ENCODE peak calls at places on chromosomes 13 and 19, in four cellular contexts. M, E, Z and A are unnamed samples.

GRCh38 chr19:35491838-35492360 is 1.6 kb upstream of the KRTDAP start:
- DNase-seq in M (no peak), E (no peak), Z (no peak), A (no peak)

GRCh38 chr13:29434217-29434940 is 161.1 kb downstream of the SLC7A1 start:
- DNase-seq in M (no peak), E (no peak), Z (no peak), A (no peak)

GRCh38 chr19:57903298-57904174 is 12.9 kb downstream of the ZNF417 start:
- DNase-seq in M (peak), E (peak), Z (no peak), A (peak)

GRCh38 chr13:106103779-106104178 is 431.7 kb downstream of the EFNB2 start:
- DNase-seq in M (no peak), E (no peak), Z (no peak), A (peak)

GRCh38 chr19:46974181-46974580 is 45.5 kb upstream of the NPAS1 start:
- DNase-seq in M (no peak), E (no peak), Z (no peak), A (no peak)

GRCh38 chr13:51584731-51585191 is 499 bp downstream of the WDFY2 start:
- DNase-seq in M (peak), E (no peak), Z (peak), A (peak)

GRCh38 chr13:96821381-96821780 is 172.9 kb downstream of the OXGR1 start:
- DNase-seq in M (no peak), E (no peak), Z (no peak), A (no peak)

GRCh38 chr13:77846173-77846572 is 72.5 kb downstream of the EDNRB start:
- DNase-seq in M (peak), E (no peak), Z (no peak), A (no peak)

GRCh38 chr13:79749985-79750551 is 269.1 kb downstream of the NDFIP2 start:
- DNase-seq in M (no peak), E (no peak), Z (no peak), A (peak)

GRCh38 chr13:94329277-94329676 is 150.2 kb downstream of the DCT start:
- DNase-seq in M (no peak), E (no peak), Z (no peak), A (peak)

GRCh38 chr19:1862424-1863307 is 713 bp downstream of the KLF16 start:
- DNase-seq in M (no peak), E (peak), Z (no peak), A (no peak)

GRCh38 chr19:10043286-10043927 is 30.1 kb downstream of the RDH8 start:
- DNase-seq in M (no peak), E (no peak), Z (no peak), A (no peak)

GRCh38 chr13:23799945-23800344 is 89.3 kb downstream of the MIPEP start:
- DNase-seq in M (no peak), E (no peak), Z (no peak), A (peak)

GRCh38 chr13:112341446-112341845 is 34.7 kb upstream of the SPACA7 start:
- DNase-seq in M (no peak), E (no peak), Z (no peak), A (no peak)

GRCh38 chr19:17555929-17556813 is 722 bp downstream of the COLGALT1 start:
- DNase-seq in M (peak), E (peak), Z (no peak), A (peak)

GRCh38 chr13:30194906-30195305 is 112.4 kb downstream of the KATNAL1 start:
- DNase-seq in M (no peak), E (no peak), Z (no peak), A (peak)

GRCh38 chr19:38293281-38293680 is 10.8 kb upstream of the C19orf33 start:
- DNase-seq in M (no peak), E (no peak), Z (no peak), A (no peak)

GRCh38 chr19:5772416-5772815 is 12.1 kb downstream of the PRR22 start:
- DNase-seq in M (no peak), E (peak), Z (no peak), A (no peak)

GRCh38 chr19:13100871-13101589 is 1.6 kb downstream of the LYL1 start:
- DNase-seq in M (no peak), E (peak), Z (no peak), A (no peak)

GRCh38 chr13:50910483-50910805 is 853 bp downstream of the RNASEH2B start:
- DNase-seq in M (peak), E (peak), Z (no peak), A (peak)

GRCh38 chr19:2523630-2524311 is 47.8 kb downstream of the GADD45B start:
- DNase-seq in M (no peak), E (no peak), Z (no peak), A (peak)

GRCh38 chr19:45154064-45154827 is 6.5 kb downstream of the NKPD1 start:
- DNase-seq in M (no peak), E (no peak), Z (no peak), A (peak)

GRCh38 chr19:5434351-5434917 is 20.8 kb upstream of the ZNRF4 start:
- DNase-seq in M (no peak), E (peak), Z (no peak), A (no peak)

GRCh38 chr19:38526430-38526829 is 91.3 kb downstream of the MAP4K1 start:
- DNase-seq in M (no peak), E (no peak), Z (no peak), A (no peak)

GRCh38 chr19:45676851-45677263 is 8.8 kb downstream of the GIPR start:
- DNase-seq in M (no peak), E (no peak), Z (no peak), A (no peak)

GRCh38 chr13:39406688-39407087 is 196.3 kb downstream of the LHFPL6 start:
- DNase-seq in M (no peak), E (no peak), Z (no peak), A (no peak)

GRCh38 chr19:54552913-54553310 is 20.7 kb upstream of the LILRA2 start:
- DNase-seq in M (no peak), E (no peak), Z (no peak), A (no peak)

GRCh38 chr13:51523082-51523518 is 61.2 kb upstream of the WDFY2 start:
- DNase-seq in M (peak), E (peak), Z (no peak), A (peak)

GRCh38 chr13:49627831-49628652 is at the start of gene ARL11:
- DNase-seq in M (peak), E (peak), Z (no peak), A (no peak)

GRCh38 chr13:30607908-30608307 is 9.8 kb upstream of the USPL1 start:
- DNase-seq in M (peak), E (peak), Z (no peak), A (no peak)

GRCh38 chr13:78239681-78240080 is 321.1 kb upstream of the EDNRB start:
- DNase-seq in M (peak), E (no peak), Z (no peak), A (no peak)

GRCh38 chr19:9934132-9934950 is 2.0 kb downstream of the OLFM2 start:
- DNase-seq in M (peak), E (peak), Z (peak), A (peak)